ENCODE peak calls at places on chromosomes 4 and X, in seven cellular contexts. One of them, this sample, is unnamed.

GRCh38 chrX:118254611-118255010 is 91.3 kb upstream of the WDR44 start:
- DNase-seq in psoas muscle: no peak
- DNase-seq in endothelial cell of umbilical vein: peak
- DNase-seq in H9: peak
- DNase-seq in heart right ventricle: no peak
- DNase-seq in hepatocyte: peak
- DNase-seq in ovary: no peak
- DNase-seq in this sample: no peak

GRCh38 chr4:183634086-183634485 is 24.9 kb downstream of the RWDD4 start:
- DNase-seq in ovary: no peak
- DNase-seq in hepatocyte: no peak
- DNase-seq in endothelial cell of umbilical vein: no peak
- DNase-seq in psoas muscle: no peak
- DNase-seq in H9: no peak
- DNase-seq in heart right ventricle: no peak
- DNase-seq in this sample: no peak

GRCh38 chr4:86556791-86557415 is 37.2 kb upstream of the PTPN13 start:
- DNase-seq in endothelial cell of umbilical vein: peak
- DNase-seq in H9: no peak
- DNase-seq in ovary: no peak
- DNase-seq in heart right ventricle: no peak
- DNase-seq in hepatocyte: no peak
- DNase-seq in psoas muscle: no peak
- DNase-seq in this sample: peak

GRCh38 chr4:84924439-84924838 is 42.1 kb downstream of the WDFY3 start:
- DNase-seq in psoas muscle: no peak
- DNase-seq in hepatocyte: no peak
- DNase-seq in heart right ventricle: no peak
- DNase-seq in ovary: no peak
- DNase-seq in endothelial cell of umbilical vein: no peak
- DNase-seq in H9: no peak
- DNase-seq in this sample: no peak

GRCh38 chrX:20265221-20265725 is 1.4 kb downstream of the RPS6KA3 start:
- DNase-seq in heart right ventricle: peak
- DNase-seq in hepatocyte: peak
- DNase-seq in endothelial cell of umbilical vein: peak
- DNase-seq in psoas muscle: peak
- DNase-seq in H9: peak
- DNase-seq in ovary: peak
- DNase-seq in this sample: no peak

GRCh38 chr4:101774807-101775206 is 15.7 kb upstream of the BANK1 start:
- DNase-seq in heart right ventricle: no peak
- DNase-seq in psoas muscle: no peak
- DNase-seq in H9: no peak
- DNase-seq in endothelial cell of umbilical vein: no peak
- DNase-seq in hepatocyte: peak
- DNase-seq in ovary: no peak
- DNase-seq in this sample: no peak

GRCh38 chr4:139076016-139076744 is 60.6 kb downstream of the NOCT start:
- DNase-seq in heart right ventricle: no peak
- DNase-seq in H9: no peak
- DNase-seq in hepatocyte: no peak
- DNase-seq in ovary: no peak
- DNase-seq in psoas muscle: no peak
- DNase-seq in endothelial cell of umbilical vein: no peak
- DNase-seq in this sample: no peak

GRCh38 chr4:44725166-44725565 is 1.2 kb downstream of the GNPDA2 start:
- DNase-seq in hepatocyte: peak
- DNase-seq in H9: no peak
- DNase-seq in endothelial cell of umbilical vein: no peak
- DNase-seq in ovary: no peak
- DNase-seq in psoas muscle: no peak
- DNase-seq in heart right ventricle: no peak
- DNase-seq in this sample: no peak

GRCh38 chr4:130074096-130074495 is 978.1 kb downstream of the C4orf33 start:
- DNase-seq in ovary: no peak
- DNase-seq in hepatocyte: no peak
- DNase-seq in psoas muscle: no peak
- DNase-seq in heart right ventricle: no peak
- DNase-seq in H9: no peak
- DNase-seq in endothelial cell of umbilical vein: no peak
- DNase-seq in this sample: no peak

GRCh38 chr4:121155893-121156292 is 8.2 kb downstream of the TNIP3 start:
- DNase-seq in hepatocyte: no peak
- DNase-seq in endothelial cell of umbilical vein: peak
- DNase-seq in H9: no peak
- DNase-seq in ovary: no peak
- DNase-seq in heart right ventricle: no peak
- DNase-seq in psoas muscle: no peak
- DNase-seq in this sample: peak

GRCh38 chr4:95020521-95020920 is 262.8 kb downstream of the BMPR1B start:
- DNase-seq in psoas muscle: no peak
- DNase-seq in hepatocyte: no peak
- DNase-seq in heart right ventricle: no peak
- DNase-seq in H9: no peak
- DNase-seq in ovary: no peak
- DNase-seq in endothelial cell of umbilical vein: no peak
- DNase-seq in this sample: no peak

GRCh38 chr4:70505152-70505748 is 13.1 kb upstream of the AMTN start:
- DNase-seq in ovary: peak
- DNase-seq in heart right ventricle: peak
- DNase-seq in hepatocyte: peak
- DNase-seq in psoas muscle: peak
- DNase-seq in endothelial cell of umbilical vein: peak
- DNase-seq in H9: peak
- DNase-seq in this sample: no peak

GRCh38 chr4:101367201-101367600 is 19.9 kb upstream of the PPP3CA start:
- DNase-seq in psoas muscle: no peak
- DNase-seq in endothelial cell of umbilical vein: no peak
- DNase-seq in ovary: no peak
- DNase-seq in H9: no peak
- DNase-seq in heart right ventricle: no peak
- DNase-seq in hepatocyte: peak
- DNase-seq in this sample: peak

GRCh38 chr4:47490550-47490949 is 5.5 kb downstream of the ATP10D start:
- DNase-seq in endothelial cell of umbilical vein: peak
- DNase-seq in H9: peak
- DNase-seq in hepatocyte: peak
- DNase-seq in heart right ventricle: no peak
- DNase-seq in psoas muscle: no peak
- DNase-seq in ovary: no peak
- DNase-seq in this sample: peak

GRCh38 chr4:24889991-24890390 is 22.9 kb downstream of the CCDC149 start:
- DNase-seq in hepatocyte: no peak
- DNase-seq in psoas muscle: no peak
- DNase-seq in heart right ventricle: no peak
- DNase-seq in H9: no peak
- DNase-seq in endothelial cell of umbilical vein: no peak
- DNase-seq in ovary: no peak
- DNase-seq in this sample: no peak

GRCh38 chr4:78558421-78558820 is 6.9 kb downstream of the ANXA3 start:
- DNase-seq in H9: no peak
- DNase-seq in hepatocyte: no peak
- DNase-seq in ovary: no peak
- DNase-seq in heart right ventricle: no peak
- DNase-seq in psoas muscle: no peak
- DNase-seq in endothelial cell of umbilical vein: peak
- DNase-seq in this sample: no peak

GRCh38 chr4:78560296-78560963 is 8.9 kb downstream of the ANXA3 start:
- DNase-seq in hepatocyte: peak
- DNase-seq in endothelial cell of umbilical vein: peak
- DNase-seq in ovary: no peak
- DNase-seq in heart right ventricle: no peak
- DNase-seq in psoas muscle: no peak
- DNase-seq in H9: no peak
- DNase-seq in this sample: no peak

GRCh38 chr4:78557841-78558240 is 6.3 kb downstream of the ANXA3 start:
- DNase-seq in hepatocyte: no peak
- DNase-seq in psoas muscle: no peak
- DNase-seq in heart right ventricle: no peak
- DNase-seq in ovary: no peak
- DNase-seq in endothelial cell of umbilical vein: peak
- DNase-seq in H9: no peak
- DNase-seq in this sample: no peak

GRCh38 chr4:78562687-78563086 is 11.1 kb downstream of the ANXA3 start:
- DNase-seq in ovary: no peak
- DNase-seq in H9: no peak
- DNase-seq in psoas muscle: no peak
- DNase-seq in hepatocyte: no peak
- DNase-seq in heart right ventricle: no peak
- DNase-seq in endothelial cell of umbilical vein: no peak
- DNase-seq in this sample: no peak

GRCh38 chr4:78561677-78562076 is 10.1 kb downstream of the ANXA3 start:
- DNase-seq in endothelial cell of umbilical vein: no peak
- DNase-seq in H9: no peak
- DNase-seq in ovary: no peak
- DNase-seq in hepatocyte: no peak
- DNase-seq in psoas muscle: no peak
- DNase-seq in heart right ventricle: no peak
- DNase-seq in this sample: no peak
- H3K27ac ChIP-seq in endothelial cell of umbilical vein: peak
- H3K27ac ChIP-seq in H9: no peak
- H3K27ac ChIP-seq in ovary: no peak
- H3K27ac ChIP-seq in hepatocyte: peak
- H3K27ac ChIP-seq in psoas muscle: no peak
- H3K27ac ChIP-seq in heart right ventricle: no peak
- H3K27ac ChIP-seq in this sample: peak

GRCh38 chr4:48777739-48778138 is 2.3 kb downstream of the FRYL start:
- DNase-seq in psoas muscle: no peak
- DNase-seq in endothelial cell of umbilical vein: peak
- DNase-seq in hepatocyte: no peak
- DNase-seq in ovary: no peak
- DNase-seq in H9: no peak
- DNase-seq in heart right ventricle: no peak
- DNase-seq in this sample: no peak

GRCh38 chr4:48779095-48779997 is 733 bp downstream of the FRYL start:
- DNase-seq in ovary: peak
- DNase-seq in endothelial cell of umbilical vein: peak
- DNase-seq in heart right ventricle: peak
- DNase-seq in hepatocyte: peak
- DNase-seq in H9: peak
- DNase-seq in psoas muscle: peak
- DNase-seq in this sample: no peak

GRCh38 chr4:48778431-48779094 is 1.5 kb downstream of the FRYL start:
- DNase-seq in psoas muscle: no peak
- DNase-seq in H9: no peak
- DNase-seq in hepatocyte: no peak
- DNase-seq in ovary: no peak
- DNase-seq in endothelial cell of umbilical vein: peak
- DNase-seq in heart right ventricle: no peak
- DNase-seq in this sample: no peak

GRCh38 chr4:48772568-48772967 is 7.5 kb downstream of the FRYL start:
- DNase-seq in endothelial cell of umbilical vein: no peak
- DNase-seq in hepatocyte: no peak
- DNase-seq in psoas muscle: no peak
- DNase-seq in ovary: no peak
- DNase-seq in heart right ventricle: no peak
- DNase-seq in H9: no peak
- DNase-seq in this sample: no peak

GRCh38 chr4:48774760-48775398 is 5.2 kb downstream of the FRYL start:
- DNase-seq in heart right ventricle: no peak
- DNase-seq in H9: no peak
- DNase-seq in endothelial cell of umbilical vein: no peak
- DNase-seq in ovary: no peak
- DNase-seq in hepatocyte: no peak
- DNase-seq in psoas muscle: no peak
- DNase-seq in this sample: no peak
- H3K27ac ChIP-seq in heart right ventricle: peak
- H3K27ac ChIP-seq in H9: no peak
- H3K27ac ChIP-seq in endothelial cell of umbilical vein: no peak
- H3K27ac ChIP-seq in ovary: no peak
- H3K27ac ChIP-seq in hepatocyte: no peak
- H3K27ac ChIP-seq in psoas muscle: peak
- H3K27ac ChIP-seq in this sample: no peak

GRCh38 chr4:165199286-165199685 is 8.1 kb upstream of the KLHL2 start:
- DNase-seq in ovary: no peak
- DNase-seq in hepatocyte: no peak
- DNase-seq in heart right ventricle: no peak
- DNase-seq in H9: no peak
- DNase-seq in endothelial cell of umbilical vein: no peak
- DNase-seq in psoas muscle: no peak
- DNase-seq in this sample: no peak
- H3K27ac ChIP-seq in ovary: no peak
- H3K27ac ChIP-seq in hepatocyte: no peak
- H3K27ac ChIP-seq in heart right ventricle: no peak
- H3K27ac ChIP-seq in H9: no peak
- H3K27ac ChIP-seq in endothelial cell of umbilical vein: no peak
- H3K27ac ChIP-seq in psoas muscle: no peak
- H3K27ac ChIP-seq in this sample: peak

DNA sequence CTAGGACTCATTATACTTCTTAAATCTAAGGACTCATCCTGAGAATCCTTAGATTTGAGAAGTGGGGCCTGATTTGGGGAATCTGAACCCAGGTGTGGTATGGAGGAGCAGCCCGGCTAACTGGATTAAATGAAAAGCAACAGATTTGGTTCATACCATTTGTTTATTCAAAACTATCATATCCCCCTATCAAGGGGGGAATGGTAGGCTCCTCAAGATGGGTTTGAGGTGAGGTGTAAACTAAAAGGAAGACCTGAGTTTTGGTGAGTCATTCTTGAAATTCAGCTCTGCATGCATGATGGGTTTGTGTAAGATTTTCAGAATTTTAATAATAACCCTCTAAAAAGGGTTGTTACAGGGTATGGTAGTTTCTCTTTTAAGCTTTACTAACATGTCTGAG is 53.4 kb downstream of the CASP6 start:
- DNase-seq in H9: no peak
- DNase-seq in hepatocyte: no peak
- DNase-seq in ovary: no peak
- DNase-seq in psoas muscle: no peak
- DNase-seq in endothelial cell of umbilical vein: no peak
- DNase-seq in heart right ventricle: no peak
- DNase-seq in this sample: no peak
- H3K27ac ChIP-seq in H9: no peak
- H3K27ac ChIP-seq in hepatocyte: no peak
- H3K27ac ChIP-seq in ovary: no peak
- H3K27ac ChIP-seq in psoas muscle: no peak
- H3K27ac ChIP-seq in endothelial cell of umbilical vein: no peak
- H3K27ac ChIP-seq in heart right ventricle: no peak
- H3K27ac ChIP-seq in this sample: no peak

DNA sequence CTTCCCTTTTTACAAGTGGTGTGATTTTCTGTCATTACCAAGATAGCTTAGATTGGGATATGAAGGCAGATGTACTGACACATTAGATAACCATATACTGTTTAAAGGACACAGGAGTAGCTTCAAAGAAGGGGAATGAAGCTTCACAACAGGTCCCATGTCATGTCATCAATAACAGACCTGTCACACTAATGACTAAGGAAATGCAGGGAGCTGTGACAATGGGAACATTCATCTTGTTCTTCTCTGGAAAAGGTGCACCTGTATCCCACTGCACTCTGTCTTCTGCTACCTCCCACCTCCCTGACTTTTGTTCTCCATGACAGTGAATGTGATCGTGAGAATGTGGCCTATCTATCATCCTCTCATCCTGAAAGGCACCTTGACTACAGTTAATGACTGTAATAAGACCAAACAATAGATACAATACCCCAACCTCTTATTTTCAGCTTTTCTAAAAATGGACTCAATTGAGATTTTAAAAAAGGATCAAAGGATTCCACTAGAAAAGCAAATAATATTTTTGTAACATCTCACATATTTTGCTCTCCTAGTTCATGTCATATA is 472.5 kb downstream of the STPG2 start:
- DNase-seq in hepatocyte: no peak
- DNase-seq in ovary: no peak
- DNase-seq in H9: no peak
- DNase-seq in heart right ventricle: no peak
- DNase-seq in psoas muscle: no peak
- DNase-seq in endothelial cell of umbilical vein: no peak
- DNase-seq in this sample: no peak
- H3K27ac ChIP-seq in hepatocyte: no peak
- H3K27ac ChIP-seq in ovary: no peak
- H3K27ac ChIP-seq in H9: no peak
- H3K27ac ChIP-seq in heart right ventricle: no peak
- H3K27ac ChIP-seq in psoas muscle: no peak
- H3K27ac ChIP-seq in endothelial cell of umbilical vein: no peak
- H3K27ac ChIP-seq in this sample: no peak